ENCODE peak calls at places on chromosomes 16 and 17, in six cellular contexts. M, W, Y, H, N and S are unnamed samples.

GRCh38 chr16:57591086-57591869 is 37.2 kb upstream of the ADGRG1 start:
- DNase-seq in M (peak; percentile 27), W (peak; percentile 89), Y (peak; percentile 72), H (no peak), N (peak; percentile 83), S (peak; percentile 77)

GRCh38 chr17:62792122-62792800 is 15.9 kb downstream of the MARCHF10 start:
- DNase-seq in M (no peak), W (no peak), Y (no peak), H (no peak), N (peak; percentile 98), S (no peak)

GRCh38 chr17:79965806-79966205 is 69.9 kb downstream of the TBC1D16 start:
- DNase-seq in M (no peak), W (no peak), Y (no peak), H (no peak), N (no peak), S (no peak)

GRCh38 chr17:2798188-2798587 is 1.9 kb downstream of the RAP1GAP2 start:
- DNase-seq in M (no peak), W (no peak), Y (no peak), H (no peak), N (no peak), S (no peak)

GRCh38 chr16:81513204-81514040 is 68.8 kb downstream of the CMIP start:
- DNase-seq in M (no peak), W (no peak), Y (peak; percentile 50), H (no peak), N (peak; percentile 25), S (no peak)

GRCh38 chr16:15725641-15726240 is 75.7 kb downstream of the NDE1 start:
- DNase-seq in M (no peak), W (no peak), Y (no peak), H (no peak), N (no peak), S (no peak)

GRCh38 chr17:35243459-35244204 is 760 bp downstream of the SLFN5 start:
- DNase-seq in M (peak; percentile 26), W (no peak), Y (no peak), H (peak; percentile 63), N (peak; percentile 74), S (peak; percentile 16)

GRCh38 chr17:9195961-9196668 is 174.8 kb downstream of the NTN1 start:
- DNase-seq in M (no peak), W (no peak), Y (no peak), H (no peak), N (no peak), S (peak; percentile 30)

GRCh38 chr17:44898768-44899073 is 524 bp downstream of the EFTUD2 start:
- DNase-seq in M (no peak), W (no peak), Y (no peak), H (no peak), N (no peak), S (no peak)

GRCh38 chr16:53781023-53781605 is 77.2 kb downstream of the FTO start:
- DNase-seq in M (no peak), W (no peak), Y (no peak), H (no peak), N (no peak), S (no peak)

GRCh38 chr17:31527606-31528005 is 136.1 kb downstream of the RAB11FIP4 start:
- DNase-seq in M (no peak), W (no peak), Y (no peak), H (no peak), N (no peak), S (no peak)